ENCODE peak calls at places on chromosomes 16 and 17, in seven cellular contexts. Y is Peyer's patch; H is IMR-90; K is stomach; S is CD8-positive, alpha-beta T cell; V is HCT116; B is A549. R is an unnamed sample. For H3K4me1 and H3K9me3, the result is how much of the 10 kb centered on the place peaks cover.

GRCh38 chr16:12874135-12874534 is 27.3 kb upstream of the SHISA9 start:
- DNase-seq in K (no peak), V (no peak), S (no peak), H (peak), Y (no peak), B (peak), R (no peak)

GRCh38 chr17:2723997-2724782 is 12.6 kb upstream of the CLUH start:
- DNase-seq in V (no peak), B (no peak), K (no peak), H (no peak), Y (peak), S (no peak), R (no peak)

GRCh38 chr17:7263801-7264078 is 1.5 kb upstream of the CLDN7 start:
- DNase-seq in S (no peak), B (no peak), Y (peak), H (no peak), V (no peak), K (no peak), R (no peak)

GRCh38 chr16:57785385-57785784 is 16.9 kb downstream of the KIFC3 start:
- DNase-seq in H (no peak), B (no peak), Y (no peak), V (no peak), K (no peak), S (no peak), R (no peak)

GRCh38 chr16:31464348-31464769 is 5.1 kb downstream of the ARMC5 start:
- DNase-seq in Y (peak), S (no peak), K (no peak), B (no peak), V (no peak), H (no peak), R (no peak)

GRCh38 chr17:50905460-50905803 is 39.3 kb upstream of the TOB1 start:
- DNase-seq in S (no peak), K (peak), B (no peak), V (no peak), Y (no peak), H (no peak), R (no peak)

GRCh38 chr16:3945751-3946603 is 65.5 kb upstream of the CREBBP start:
- DNase-seq in B (peak), V (peak), S (no peak), K (peak), Y (no peak), H (peak), R (peak)

GRCh38 chr16:31386157-31386984 is 6.8 kb upstream of the ITGAD start:
- DNase-seq in H (peak), K (no peak), B (peak), V (peak), Y (no peak), S (no peak), R (no peak)

GRCh38 chr16:58636474-58636873 is 6.8 kb upstream of the CNOT1 start:
- DNase-seq in K (no peak), Y (no peak), V (no peak), S (no peak), B (no peak), H (no peak), R (no peak)

GRCh38 chr16:57939872-57940224 is 31.1 kb downstream of the CNGB1 start:
- DNase-seq in K (no peak), B (no peak), H (no peak), S (no peak), Y (no peak), V (no peak), R (no peak)

GRCh38 chr17:63497708-63498483 is 21.0 kb downstream of the ACE start:
- DNase-seq in K (no peak), B (peak), H (peak), S (no peak), V (peak), Y (no peak), R (no peak)

GRCh38 chr16:13138528-13138927 is 237.1 kb downstream of the SHISA9 start:
- DNase-seq in Y (no peak), V (no peak), B (no peak), S (no peak), K (no peak), H (no peak), R (no peak)

GRCh38 chr16:48542020-48542473 is 67.9 kb downstream of the N4BP1 start:
- DNase-seq in V (no peak), S (no peak), B (peak), H (peak), K (no peak), Y (peak), R (peak)

GRCh38 chr16:9594047-9594446 is 502.6 kb downstream of the HAPSTR1 start:
- DNase-seq in K (no peak), B (no peak), S (no peak), V (no peak), H (no peak), Y (no peak), R (no peak)

GRCh38 chr17:70517808-70518207 is 348.5 kb downstream of the KCNJ2 start:
- DNase-seq in B (no peak), K (no peak), Y (no peak), S (no peak), V (no peak), H (peak), R (no peak)

GRCh38 chr16:17026600-17027242 is 444.0 kb downstream of the XYLT1 start:
- DNase-seq in V (no peak), K (no peak), H (no peak), Y (no peak), S (no peak), B (no peak), R (no peak)

GRCh38 chr17:79552824-79553223 is 58.0 kb downstream of the RBFOX3 start:
- DNase-seq in V (no peak), S (no peak), Y (no peak), B (no peak), H (no peak), K (no peak), R (no peak)

GRCh38 chr16:29899516-29900101 is at the start of gene SEZ6L2:
- DNase-seq in Y (peak), H (peak), S (peak), B (peak), K (peak), V (peak), R (peak)

GRCh38 chr17:51820252-51820651 is 338.3 kb downstream of the CA10 start:
- DNase-seq in B (no peak), V (no peak), Y (no peak), S (no peak), H (no peak), K (no peak), R (no peak)

GRCh38 chr16:31331141-31331764 is 23.7 kb upstream of the ITGAX start:
- DNase-seq in S (no peak), K (no peak), B (no peak), V (no peak), H (no peak), Y (no peak), R (no peak)

GRCh38 chr16:87060026-87060986 is 256.9 kb downstream of the C16orf95 start:
- DNase-seq in H (peak), K (no peak), B (peak), Y (no peak), V (no peak), S (no peak), R (no peak)

GRCh38 chr16:30346286-30346685 is 8.8 kb downstream of the CD2BP2 start:
- DNase-seq in K (no peak), Y (no peak), V (no peak), S (no peak), H (no peak), B (no peak), R (no peak)

GRCh38 chr17:45227101-45227591 is 5.5 kb downstream of the FMNL1 start:
- DNase-seq in H (no peak), B (no peak), K (no peak), V (no peak), Y (no peak), S (no peak), R (no peak)

GRCh38 chr17:17810374-17811248 is 26.2 kb downstream of the SREBF1 start:
- DNase-seq in H (no peak), S (no peak), V (no peak), Y (no peak), K (no peak), B (peak), R (no peak)

GRCh38 chr17:5329784-5330557 is 47.9 kb downstream of the RABEP1 start:
- DNase-seq in B (no peak), K (no peak), S (no peak), Y (no peak), V (no peak), H (peak), R (no peak)

GRCh38 chr17:2909164-2909852 is 113.1 kb downstream of the RAP1GAP2 start:
- DNase-seq in B (no peak), Y (peak), H (no peak), S (no peak), K (no peak), V (no peak), R (no peak)

GRCh38 chr17:74949455-74950115 is 13.9 kb downstream of the OTOP3 start:
- DNase-seq in V (no peak), Y (no peak), K (no peak), S (no peak), H (no peak), B (no peak), R (no peak)

GRCh38 chr16:70753694-70754325 is 47.1 kb downstream of the VAC14 start:
- DNase-seq in K (no peak), S (no peak), B (no peak), Y (no peak), V (no peak), H (no peak), R (no peak)

GRCh38 chr17:19313746-19314651 is 48.5 kb downstream of the B9D1 start:
- DNase-seq in S (no peak), H (no peak), B (no peak), V (no peak), K (no peak), Y (no peak), R (no peak)
- H3K27ac ChIP-seq in S (no peak), H (no peak), B (no peak), V (no peak), K (no peak), Y (no peak), R (no peak)

DNA sequence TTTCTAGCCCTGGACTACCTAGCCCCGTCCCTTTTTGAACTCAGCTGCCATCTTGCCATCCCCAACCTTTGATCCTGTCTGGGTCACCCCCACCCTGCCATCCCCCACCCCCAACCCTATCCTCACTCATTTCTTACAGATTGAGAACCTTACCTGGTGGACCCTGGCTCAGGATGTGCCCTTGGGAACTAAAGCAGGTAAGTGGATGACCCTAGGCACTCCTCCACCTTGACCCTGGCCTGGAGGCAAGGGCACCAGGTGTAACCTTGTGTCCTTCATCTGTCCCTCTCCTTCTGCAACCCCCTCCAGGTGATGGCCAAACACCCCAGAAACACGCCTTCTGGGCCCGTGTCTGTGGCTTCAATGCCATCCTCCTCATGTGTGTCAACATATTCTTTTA is 15.5 kb upstream of the FAM83G start:
- DNase-seq in S (no peak), B (no peak), H (no peak), V (no peak), Y (no peak), K (no peak), R (no peak)
- H3K4me1 ChIP-seq in S (under half), B (under half), H (under half), V (under half), Y (under half), K (under half), R (under half)

DNA sequence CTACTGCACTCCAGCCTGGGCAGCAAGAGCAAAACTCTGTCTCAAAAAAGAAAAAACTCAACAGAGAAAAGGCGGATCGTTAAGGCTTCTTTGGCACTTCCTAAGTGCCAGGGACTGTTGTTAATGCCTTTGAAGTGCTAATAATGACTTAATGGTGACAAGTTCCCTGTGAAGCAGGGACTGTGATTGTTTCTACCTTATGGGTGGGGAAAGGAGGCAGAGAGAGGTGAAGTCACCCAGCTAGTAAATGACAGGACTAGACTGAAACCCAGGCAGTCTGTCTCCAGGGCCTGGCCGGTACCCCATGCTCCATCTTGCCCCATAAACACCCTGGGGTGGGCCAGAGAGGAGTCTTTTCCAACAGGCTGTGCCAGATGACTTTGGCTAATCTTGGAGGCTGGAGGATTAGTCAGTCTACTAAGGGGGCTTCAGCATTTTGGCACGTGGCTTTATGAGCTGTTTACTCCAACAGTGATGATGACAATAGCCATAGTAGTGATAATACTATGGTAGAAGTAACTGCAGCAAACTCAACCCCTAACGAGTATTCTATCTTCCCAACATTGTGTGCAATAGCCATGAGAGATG is 26.9 kb downstream of the ABCC1 start:
- DNase-seq in Y (no peak), V (no peak), B (no peak), S (no peak), K (no peak), H (no peak), R (no peak)
- H3K9me3 ChIP-seq in Y (under half), V (under half), B (under half), S (under half), K (under half), H (under half), R (under half)

GRCh38 chr16:81778231-81778630 is 860 bp upstream of the PLCG2 start:
- DNase-seq in Y (no peak), S (no peak), B (no peak), K (no peak), H (no peak), V (no peak), R (no peak)

GRCh38 chr16:81770008-81770407 is 9.1 kb upstream of the PLCG2 start:
- DNase-seq in S (no peak), B (no peak), H (no peak), K (no peak), Y (no peak), V (no peak), R (no peak)

GRCh38 chr16:81775570-81775969 is 3.5 kb upstream of the PLCG2 start:
- DNase-seq in V (no peak), K (no peak), Y (no peak), H (no peak), S (no peak), B (no peak), R (no peak)

GRCh38 chr16:81778861-81779539 is at the start of gene PLCG2:
- DNase-seq in S (peak), V (peak), H (no peak), Y (peak), B (peak), K (peak), R (peak)

DNA sequence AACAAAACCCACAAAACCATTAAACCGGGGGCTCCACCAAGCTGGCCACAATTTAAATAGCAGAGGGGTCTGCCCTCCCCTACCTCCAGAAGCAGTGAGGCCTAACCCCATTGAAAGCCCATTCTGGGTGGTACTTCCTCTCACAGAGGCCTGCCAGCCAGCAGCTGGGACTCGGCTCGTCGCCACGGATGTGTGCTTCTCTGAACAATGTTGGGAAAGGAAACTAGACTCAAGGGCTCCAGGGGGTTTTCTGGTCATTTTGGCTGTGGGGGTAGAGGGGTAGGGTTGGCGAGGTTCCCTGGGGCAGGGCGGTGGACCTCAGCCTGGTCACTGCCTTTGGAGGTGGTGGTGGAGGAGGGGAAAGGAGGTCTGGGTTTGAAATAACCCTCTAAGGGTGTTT is 4.7 kb upstream of the PLCG2 start:
- DNase-seq in B (no peak), H (no peak), Y (no peak), V (no peak), K (no peak), S (no peak), R (no peak)
- H3K27ac ChIP-seq in B (no peak), H (no peak), Y (peak), V (no peak), K (peak), S (no peak), R (peak)

DNA sequence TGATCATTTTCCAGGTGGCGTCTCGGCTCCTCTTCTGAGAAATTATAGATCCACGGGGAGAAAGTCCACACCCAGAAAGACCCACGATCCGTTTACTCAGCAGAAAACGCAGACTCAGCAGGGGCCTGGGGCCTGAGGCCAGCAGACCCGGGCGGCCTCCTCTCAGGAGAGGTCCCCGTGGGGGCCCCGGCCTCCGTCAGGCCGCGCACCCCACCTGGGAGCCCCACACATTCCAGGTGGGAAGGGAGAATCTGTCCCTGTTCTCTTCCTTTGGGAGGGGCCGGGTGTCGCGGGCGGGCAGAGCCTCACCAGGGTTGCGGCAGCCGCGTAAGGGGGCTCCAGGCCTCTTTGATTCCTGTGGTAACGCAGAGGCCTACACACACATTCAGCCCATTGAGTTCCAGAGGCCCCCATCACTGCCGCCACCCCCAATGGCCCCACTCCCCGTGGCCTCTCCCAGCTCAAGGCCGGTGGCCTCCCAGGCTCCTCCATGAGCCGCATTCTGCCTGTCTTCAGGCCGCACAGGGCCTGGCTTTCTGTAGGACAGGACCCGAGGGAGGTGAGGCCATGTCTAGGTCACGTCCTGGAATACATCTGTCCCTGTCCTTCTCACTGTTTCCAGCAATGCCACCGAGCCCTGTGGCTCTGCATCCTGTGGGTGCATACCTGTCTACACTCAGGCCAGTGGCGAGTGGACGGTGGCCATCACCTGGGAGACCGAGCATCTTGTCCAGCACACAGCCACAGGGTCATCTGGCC is 1.6 kb upstream of the IGFALS start:
- DNase-seq in H (no peak), S (no peak), B (no peak), V (no peak), Y (no peak), K (no peak), R (no peak)
- H3K4me1 ChIP-seq in H (under half), S (under half), B (under half), V (under half), Y (under half), K (under half), R (under half)

GRCh38 chr16:71924710-71925109 is 29.4 kb downstream of the IST1 start:
- DNase-seq in H (no peak), V (no peak), S (no peak), B (no peak), Y (no peak), K (no peak), R (no peak)
- H3K9me3 ChIP-seq in H (under half), V (under half), S (under half), B (under half), Y (under half), K (under half), R (under half)

GRCh38 chr16:69187387-69187890 is 475 bp downstream of the SNTB2 start:
- DNase-seq in B (peak), K (peak), S (no peak), Y (peak), H (no peak), V (no peak), R (no peak)
- H3K27ac ChIP-seq in B (peak), K (peak), S (peak), Y (peak), H (peak), V (peak), R (peak)

R was measured in lung.